ENCODE peak calls at places on chromosomes 2 and 18, in seven cellular contexts. C is AG04450; V is fibroblast of lung; R is CD4-positive, alpha-beta memory T cell; K is H9; W is kidney epithelial cell; T is right cardiac atrium. O is an unnamed sample.
A peak's percentile ranks its signal among the peaks of the same experiment; 100 is the strongest.

GRCh38 chr2:235595420-235596010 is 101.7 kb downstream of the AGAP1 start:
- DNase-seq in T (peak; percentile 61), K (peak; percentile 66), W (no peak), R (peak; percentile 21), V (peak; percentile 59), C (peak; percentile 51), O (peak; percentile 83)

GRCh38 chr18:40055262-40055661 is 1899.8 kb upstream of the PIK3C3 start:
- DNase-seq in W (no peak), V (peak; percentile 8), K (no peak), T (no peak), R (no peak), C (no peak), O (no peak)

GRCh38 chr2:30282721-30283120 is 51.4 kb downstream of the LBH start:
- DNase-seq in C (no peak), T (no peak), K (no peak), R (no peak), W (no peak), V (no peak), O (no peak)

GRCh38 chr2:240885566-240885965 is 10.4 kb downstream of the MAB21L4 start:
- DNase-seq in C (no peak), W (no peak), K (no peak), V (no peak), R (no peak), T (no peak), O (peak; percentile 20)

GRCh38 chr18:13661051-13661778 is 65.1 kb downstream of the FAM210A start:
- DNase-seq in W (no peak), R (no peak), T (no peak), K (no peak), V (no peak), C (no peak), O (no peak)

GRCh38 chr2:127118467-127118866 is 11.5 kb upstream of the BIN1 start:
- DNase-seq in C (no peak), T (no peak), K (no peak), V (no peak), R (no peak), W (no peak), O (no peak)

GRCh38 chr2:137943948-137944347 is 20.3 kb upstream of the HNMT start:
- DNase-seq in C (no peak), V (no peak), T (no peak), W (no peak), K (no peak), R (no peak), O (no peak)

GRCh38 chr2:65329551-65329950 is 101.9 kb downstream of the ACTR2 start:
- DNase-seq in V (no peak), C (no peak), K (no peak), W (no peak), T (no peak), R (no peak), O (no peak)

GRCh38 chr2:214649440-214650205 is 159.9 kb downstream of the BARD1 start:
- DNase-seq in K (no peak), C (no peak), V (peak; percentile 81), W (peak; percentile 14), T (no peak), R (no peak), O (no peak)

GRCh38 chr2:190100298-190100697 is 37.8 kb upstream of the MSTN start:
- DNase-seq in T (no peak), W (no peak), R (no peak), V (no peak), C (no peak), K (no peak), O (no peak)

GRCh38 chr2:204026294-204026693 is 89.7 kb downstream of the ICOS start:
- DNase-seq in C (no peak), W (no peak), V (no peak), R (no peak), T (no peak), K (peak; percentile 29), O (peak; percentile 10)

GRCh38 chr2:74708296-74708695 is 54.2 kb downstream of the SEMA4F start:
- DNase-seq in C (no peak), K (no peak), T (no peak), R (no peak), V (no peak), W (no peak), O (no peak)

GRCh38 chr2:78861546-78861945 is 164.0 kb upstream of the REG3G start:
- DNase-seq in K (no peak), T (no peak), R (no peak), V (no peak), C (no peak), W (no peak), O (peak; percentile 10)

GRCh38 chr18:22170421-22171262 is 1.3 kb downstream of the GATA6 start:
- DNase-seq in R (no peak), V (peak; percentile 78), C (peak; percentile 24), K (peak; percentile 47), W (no peak), T (peak; percentile 56), O (peak; percentile 76)

GRCh38 chr2:183946193-183946592 is 652.1 kb upstream of the ZNF804A start:
- DNase-seq in R (no peak), T (no peak), C (no peak), K (no peak), W (no peak), V (no peak), O (no peak)

GRCh38 chr2:218063541-218064295 is 5.3 kb upstream of the RUFY4 start:
- DNase-seq in V (no peak), K (no peak), T (no peak), W (no peak), C (no peak), R (no peak), O (no peak)

GRCh38 chr2:218065239-218066006 is 3.6 kb upstream of the RUFY4 start:
- DNase-seq in K (peak; percentile 39), R (no peak), W (no peak), V (no peak), T (no peak), C (no peak), O (peak; percentile 66)

GRCh38 chr2:218060122-218060521 is 8.9 kb upstream of the RUFY4 start:
- DNase-seq in R (no peak), T (no peak), W (no peak), V (no peak), C (no peak), K (no peak), O (no peak)

GRCh38 chr2:218059289-218059688 is 9.8 kb upstream of the RUFY4 start:
- DNase-seq in C (no peak), V (no peak), R (no peak), T (no peak), W (no peak), K (no peak), O (no peak)

DNA sequence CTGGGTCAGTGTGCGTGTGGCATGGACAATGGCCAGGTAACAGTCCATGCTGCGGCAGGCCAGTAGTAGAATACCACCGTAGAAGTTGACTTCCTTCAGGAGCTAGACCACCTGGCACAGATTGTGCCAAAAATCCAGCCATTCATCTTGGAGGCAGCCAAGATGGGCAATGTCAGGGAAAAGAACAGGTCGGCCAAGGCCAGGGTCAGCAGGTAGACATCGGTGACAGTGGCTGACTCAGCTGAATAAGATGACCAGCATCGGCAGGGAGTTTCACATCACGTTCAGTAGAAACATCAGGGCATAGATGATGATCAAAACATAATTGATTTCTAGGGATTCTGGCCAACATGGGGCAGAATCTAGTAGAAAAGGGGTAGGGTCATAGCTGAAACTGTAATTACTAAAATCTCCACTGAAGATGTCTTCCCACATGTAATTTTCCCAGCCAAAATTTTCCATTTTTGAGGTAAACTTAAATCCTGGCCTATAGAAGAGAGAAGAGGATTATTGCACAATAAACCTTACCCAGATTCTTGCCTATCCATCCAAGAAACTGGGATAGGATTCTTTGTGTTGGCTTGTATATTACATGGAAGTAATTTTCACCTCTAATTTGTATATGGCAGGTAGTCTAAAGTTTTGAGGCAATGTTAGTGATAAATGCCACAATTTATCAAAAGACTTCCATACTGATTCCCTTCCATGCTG is 7.9 kb upstream of the RUFY4 start:
- DNase-seq in W (no peak), V (no peak), K (no peak), R (no peak), T (no peak), C (no peak), O (no peak)
- H3K27me3 ChIP-seq in W (peaks cover 21% of the 10 kb centered on the region), V (peaks cover 21% of the 10 kb centered on the region), K (no peaks in the 10 kb centered on the region), R (no peaks in the 10 kb centered on the region), T (no peaks in the 10 kb centered on the region), C (peaks cover 55% of the 10 kb centered on the region), O (peaks cover 2% of the 10 kb centered on the region)

GRCh38 chr2:236908456-236909388 is 177.0 kb upstream of the COPS8 start:
- DNase-seq in C (no peak), T (no peak), V (no peak), R (no peak), K (no peak), W (no peak), O (no peak)
- H3K27me3 ChIP-seq in C (peaks cover 26% of the 10 kb centered on the region), T (no peaks in the 10 kb centered on the region), V (peaks cover 5% of the 10 kb centered on the region), R (no peaks in the 10 kb centered on the region), K (no peaks in the 10 kb centered on the region), W (peaks cover 2% of the 10 kb centered on the region), O (no peaks in the 10 kb centered on the region)

GRCh38 chr2:32963941-32964340 is 17.2 kb downstream of the LTBP1 start:
- DNase-seq in T (no peak), V (peak; percentile 48), K (no peak), W (no peak), R (no peak), C (no peak), O (no peak)

GRCh38 chr2:32960647-32961403 is 14.1 kb downstream of the LTBP1 start:
- DNase-seq in R (no peak), C (no peak), K (no peak), T (no peak), W (no peak), V (no peak), O (no peak)

GRCh38 chr2:32960238-32960637 is 13.5 kb downstream of the LTBP1 start:
- DNase-seq in C (no peak), K (no peak), R (no peak), V (no peak), W (no peak), T (no peak), O (no peak)

GRCh38 chr2:32965523-32966171 is 18.9 kb downstream of the LTBP1 start:
- DNase-seq in R (no peak), K (no peak), T (no peak), V (no peak), C (no peak), W (no peak), O (no peak)

GRCh38 chr2:32962652-32963051 is 15.9 kb downstream of the LTBP1 start:
- DNase-seq in V (no peak), R (no peak), W (no peak), T (peak; percentile 15), K (no peak), C (no peak), O (no peak)
- H3K27me3 ChIP-seq in V (no peaks in the 10 kb centered on the region), R (no peaks in the 10 kb centered on the region), W (no peaks in the 10 kb centered on the region), T (no peaks in the 10 kb centered on the region), K (no peaks in the 10 kb centered on the region), C (no peaks in the 10 kb centered on the region), O (no peaks in the 10 kb centered on the region)

DNA sequence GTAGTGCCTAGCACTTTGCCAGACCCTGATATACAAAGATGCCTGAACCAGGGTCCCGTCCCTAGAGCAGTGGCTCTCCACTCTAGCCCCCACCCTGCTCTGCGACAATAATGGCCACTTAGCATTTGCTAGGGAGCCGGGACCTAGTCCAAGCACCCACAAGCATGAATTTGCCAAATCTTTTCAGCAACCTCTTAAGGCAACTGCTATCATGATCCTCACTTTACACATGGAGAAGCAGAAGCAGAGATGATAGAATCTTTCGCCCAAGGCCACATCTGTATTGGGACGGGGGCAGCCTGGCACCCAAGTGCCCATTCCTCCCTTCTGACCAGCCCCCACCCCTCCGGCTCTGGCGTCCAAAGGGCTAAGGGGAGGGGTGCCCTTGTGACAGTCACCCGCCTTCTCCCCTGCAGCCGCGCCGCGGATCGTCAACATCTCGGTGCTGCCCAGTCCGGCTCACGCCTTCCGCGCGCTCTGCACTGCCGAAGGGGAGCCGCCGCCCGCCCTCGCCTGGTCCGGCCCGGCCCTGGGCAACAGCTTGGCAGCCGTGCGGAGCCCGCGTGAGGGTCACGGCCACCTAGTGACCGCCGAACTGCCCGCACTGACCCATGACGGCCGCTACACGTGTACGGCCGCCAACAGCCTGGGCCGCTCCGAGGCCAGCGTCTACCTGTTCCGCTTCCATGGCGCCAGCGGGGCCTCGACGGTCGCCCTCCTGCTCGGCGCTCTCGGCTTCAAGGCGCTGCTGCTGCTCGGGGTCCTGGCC is 13.0 kb downstream of the SIGLEC15 start:
- DNase-seq in W (no peak), C (no peak), K (no peak), T (no peak), V (no peak), R (no peak), O (no peak)
- H3K27me3 ChIP-seq in W (peaks cover 4% of the 10 kb centered on the region), C (no peaks in the 10 kb centered on the region), K (peaks cover 4% of the 10 kb centered on the region), T (no peaks in the 10 kb centered on the region), V (no peaks in the 10 kb centered on the region), R (peaks cover 22% of the 10 kb centered on the region), O (peaks cover 25% of the 10 kb centered on the region)

O was measured in H7.